ENCODE peak calls at places on chromosomes 3 and 15, in ten cellular contexts. Z, L, K, E, C, H, Y, V, P and Q are unnamed samples.

GRCh38 chr3:182909318-182910040 is 70.9 kb downstream of the DCUN1D1 start:
- DNase-seq in P (no peak), C (peak), V (peak), Z (peak), H (no peak), E (no peak), K (no peak), Y (no peak), L (peak), Q (no peak)

GRCh38 chr3:61894988-61895935 is 333.9 kb downstream of the PTPRG start:
- DNase-seq in V (peak), Z (peak), Y (no peak), H (no peak), K (no peak), E (peak), C (peak), L (peak), P (peak), Q (no peak)

GRCh38 chr3:112302881-112303761 is 9.1 kb upstream of the SLC9C1 start:
- DNase-seq in L (no peak), Y (no peak), K (no peak), V (no peak), P (no peak), E (no peak), C (peak), Z (no peak), H (peak), Q (no peak)

GRCh38 chr3:78153973-78154372 is 1114.1 kb downstream of the ROBO2 start:
- DNase-seq in Y (peak), V (no peak), C (no peak), P (no peak), L (no peak), E (no peak), K (no peak), Z (no peak), H (no peak), Q (no peak)

GRCh38 chr15:76718863-76719262 is 186.3 kb downstream of the SCAPER start:
- DNase-seq in Y (no peak), K (no peak), Z (no peak), P (no peak), C (no peak), E (no peak), L (no peak), H (no peak), V (no peak), Q (no peak)

GRCh38 chr3:59268170-59268569 is 218.3 kb upstream of the CFAP20DC start:
- DNase-seq in V (no peak), K (no peak), E (no peak), Y (no peak), C (no peak), L (no peak), Z (no peak), H (no peak), P (no peak), Q (no peak)

GRCh38 chr15:101570238-101570637 is 80.7 kb upstream of the PCSK6 start:
- DNase-seq in C (no peak), Y (no peak), E (no peak), H (no peak), K (no peak), L (no peak), Z (no peak), V (no peak), P (no peak), Q (no peak)

GRCh38 chr3:4575413-4575812 is 82.3 kb downstream of the ITPR1 start:
- DNase-seq in K (no peak), P (no peak), Z (no peak), V (no peak), C (no peak), E (no peak), L (no peak), H (no peak), Y (no peak), Q (no peak)

GRCh38 chr15:80662756-80663553 is 32.2 kb upstream of the ABHD17C start:
- DNase-seq in E (no peak), V (no peak), Z (no peak), C (no peak), P (no peak), L (no peak), K (no peak), H (no peak), Y (no peak), Q (no peak)

GRCh38 chr3:28347374-28348285 is 891 bp upstream of the ZCWPW2 start:
- DNase-seq in P (no peak), Y (no peak), V (no peak), H (no peak), Z (no peak), L (no peak), C (peak), K (no peak), E (peak), Q (no peak)

GRCh38 chr3:148861277-148861869 is 3.7 kb upstream of the CPA3 start:
- DNase-seq in C (peak), Y (no peak), L (peak), P (no peak), Z (no peak), E (no peak), V (peak), H (no peak), K (no peak), Q (no peak)

GRCh38 chr15:100337422-100338044 is 4.2 kb downstream of the ADAMTS17 start:
- DNase-seq in V (no peak), C (no peak), L (no peak), Z (no peak), E (peak), P (no peak), Y (no peak), K (no peak), H (no peak), Q (peak)

GRCh38 chr3:74314696-74315095 is 299.8 kb downstream of the CNTN3 start:
- DNase-seq in L (no peak), C (no peak), V (peak), Z (no peak), E (no peak), H (no peak), Y (no peak), P (no peak), K (no peak), Q (no peak)

GRCh38 chr15:75172168-75172841 is 29.4 kb upstream of the C15orf39 start:
- DNase-seq in L (no peak), K (no peak), Y (no peak), P (no peak), Z (no peak), V (peak), C (no peak), H (no peak), E (no peak), Q (no peak)

GRCh38 chr15:97866994-97867393 is 93.5 kb upstream of the ARRDC4 start:
- DNase-seq in P (no peak), V (no peak), Z (no peak), Y (no peak), E (no peak), H (no peak), L (no peak), C (no peak), K (no peak), Q (no peak)

GRCh38 chr3:94069242-94069813 is 6.5 kb downstream of the NSUN3 start:
- DNase-seq in E (no peak), Z (no peak), C (peak), K (no peak), V (peak), P (no peak), L (peak), Y (no peak), H (no peak), Q (no peak)

GRCh38 chr15:84992157-84992940 is 10.7 kb downstream of the PDE8A start:
- DNase-seq in E (no peak), K (no peak), V (peak), P (no peak), L (no peak), C (no peak), Z (peak), H (peak), Y (no peak), Q (no peak)

GRCh38 chr3:95705786-95706418 is 1108.5 kb upstream of the EPHA6 start:
- DNase-seq in Y (no peak), Z (peak), K (peak), C (peak), L (peak), E (no peak), H (no peak), P (no peak), V (peak), Q (no peak)

GRCh38 chr3:24682141-24682547 is 187.5 kb upstream of the THRB start:
- DNase-seq in Z (no peak), P (no peak), C (no peak), Y (no peak), K (no peak), V (no peak), E (no peak), L (no peak), H (no peak), Q (no peak)

GRCh38 chr15:85125056-85125661 is 143.5 kb downstream of the PDE8A start:
- DNase-seq in K (no peak), L (no peak), E (no peak), Z (no peak), C (no peak), V (peak), Y (no peak), P (no peak), H (no peak), Q (no peak)

GRCh38 chr3:17432237-17432636 is 310.2 kb downstream of the TBC1D5 start:
- DNase-seq in P (no peak), C (no peak), V (no peak), Y (no peak), K (no peak), E (no peak), L (no peak), H (no peak), Z (no peak), Q (no peak)